ENCODE peak calls at places on chromosome 9, in five cellular contexts. Q is K562, P is endothelial cell of umbilical vein, T is SK-N-MC, A is HepG2. Y is an unnamed sample.

GRCh38 chr9:13480688-13481087 is 201.2 kb upstream of the MPDZ start:
- DNase-seq in Q (no peak), P (no peak), T (no peak), A (no peak), Y (no peak)

GRCh38 chr9:78033870-78034269 is 2.3 kb upstream of the GNAQ start:
- DNase-seq in Q (no peak), P (no peak), T (no peak), A (no peak), Y (no peak)

GRCh38 chr9:68898781-68899439 is 115.0 kb downstream of the PRKACG start:
- DNase-seq in Q (no peak), P (no peak), T (no peak), A (no peak), Y (no peak)

GRCh38 chr9:83355024-83355444 is 183.2 kb downstream of the FRMD3 start:
- DNase-seq in Q (no peak), P (no peak), T (no peak), A (no peak), Y (no peak)

GRCh38 chr9:91395553-91396470 is 27.8 kb downstream of the NFIL3 start:
- DNase-seq in Q (no peak), P (peak), T (no peak), A (no peak), Y (no peak)

GRCh38 chr9:133089271-133089671 is 27.5 kb downstream of the CEL start:
- DNase-seq in Q (no peak), P (no peak), T (no peak), A (no peak), Y (no peak)

GRCh38 chr9:65410926-65411325 is 125.9 kb upstream of the FOXD4L5 start:
- DNase-seq in Q (no peak), P (no peak), T (no peak), A (no peak), Y (no peak)

GRCh38 chr9:82404484-82405280 is 416.1 kb downstream of the SPATA31D1 start:
- DNase-seq in Q (no peak), P (no peak), T (no peak), A (no peak), Y (no peak)

GRCh38 chr9:133374612-133375115 is 1.2 kb downstream of the SURF4 start:
- DNase-seq in Q (no peak), P (no peak), T (no peak), A (no peak), Y (no peak)

GRCh38 chr9:21326526-21327139 is 8.6 kb downstream of the KLHL9 start:
- DNase-seq in Q (no peak), P (peak), T (no peak), A (peak), Y (no peak)

GRCh38 chr9:122342323-122343050 is 28.3 kb upstream of the PTGS1 start:
- DNase-seq in Q (no peak), P (no peak), T (no peak), A (no peak), Y (no peak)

GRCh38 chr9:31730398-31730797 is 654.0 kb upstream of the ACO1 start:
- DNase-seq in Q (no peak), P (no peak), T (no peak), A (no peak), Y (no peak)

GRCh38 chr9:83166369-83166768 is 103.4 kb upstream of the RASEF start:
- DNase-seq in Q (no peak), P (no peak), T (no peak), A (peak), Y (no peak)

GRCh38 chr9:111622626-111623025 is 8.5 kb upstream of the DNAJC25 start:
- DNase-seq in Q (no peak), P (no peak), T (no peak), A (peak), Y (no peak)

GRCh38 chr9:132002827-132003704 is 76.6 kb downstream of the MED27 start:
- DNase-seq in Q (no peak), P (no peak), T (no peak), A (no peak), Y (no peak)

GRCh38 chr9:7910426-7911015 is 110.9 kb upstream of the DMAC1 start:
- DNase-seq in Q (no peak), P (no peak), T (no peak), A (no peak), Y (no peak)

GRCh38 chr9:94919376-94920098 is 193.0 kb downstream of the AOPEP start:
- DNase-seq in Q (peak), P (no peak), T (no peak), A (no peak), Y (peak)

GRCh38 chr9:122444366-122444765 is 33.4 kb downstream of the OR1J1 start:
- DNase-seq in Q (no peak), P (no peak), T (no peak), A (no peak), Y (no peak)

GRCh38 chr9:35611230-35611797 is 6.3 kb downstream of the TESK1 start:
- DNase-seq in Q (peak), P (peak), T (no peak), A (peak), Y (peak)

GRCh38 chr9:37187713-37188439 is 67.5 kb downstream of the ZCCHC7 start:
- DNase-seq in Q (no peak), P (no peak), T (no peak), A (no peak), Y (no peak)

GRCh38 chr9:89440548-89440947 is 57.4 kb downstream of the SEMA4D start:
- DNase-seq in Q (no peak), P (no peak), T (no peak), A (no peak), Y (no peak)
- TF ChIP-seq POLR2AphosphoS5 in Q (no peak), P (no peak), T (no peak), A (no peak), Y (no peak)

GRCh38 chr9:113564804-113565237 is 101.3 kb downstream of the RGS3 start:
- DNase-seq in Q (peak), P (no peak), T (no peak), A (no peak), Y (no peak)
- H3K9ac ChIP-seq in Q (peak), P (no peak), T (peak), A (peak), Y (no peak)

GRCh38 chr9:1702701-1703100 is 312.4 kb upstream of the SMARCA2 start:
- DNase-seq in Q (no peak), P (no peak), T (no peak), A (no peak), Y (no peak)

GRCh38 chr9:1698991-1699390 is 316.2 kb upstream of the SMARCA2 start:
- DNase-seq in Q (no peak), P (no peak), T (no peak), A (no peak), Y (no peak)

GRCh38 chr9:1701113-1701512 is 314.0 kb upstream of the SMARCA2 start:
- DNase-seq in Q (no peak), P (no peak), T (no peak), A (no peak), Y (no peak)
- TF ChIP-seq POLR2AphosphoS5 in Q (no peak), P (no peak), T (no peak), A (no peak), Y (no peak)

DNA sequence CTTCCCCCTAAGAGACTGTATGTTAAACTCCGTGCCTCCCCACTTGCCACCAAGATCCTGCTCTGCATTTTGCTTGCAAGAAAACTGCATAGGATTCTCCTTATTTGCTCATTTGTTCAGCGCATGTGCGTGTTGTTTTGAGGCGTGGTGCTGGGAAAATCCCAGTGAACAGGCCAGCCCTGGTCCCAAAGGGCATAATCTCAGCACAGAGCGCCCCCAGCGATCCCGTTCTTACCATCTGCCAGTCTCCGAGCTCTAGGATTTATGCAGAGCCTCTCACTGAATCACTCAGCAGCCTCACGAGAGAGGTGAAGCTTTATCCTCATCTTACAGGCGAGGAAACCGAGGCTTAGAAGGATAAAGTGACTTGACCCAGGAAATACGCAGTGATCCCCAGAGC is 11.5 kb downstream of the PRRX2 start:
- DNase-seq in Q (no peak), P (no peak), T (no peak), A (peak), Y (no peak)
- H3K9ac ChIP-seq in Q (no peak), P (no peak), T (no peak), A (no peak), Y (no peak)

Y was measured in HCT116.